ENCODE peak calls at places on chromosomes 5 and 9, in four cellular contexts. Q is A549, X is esophagus squamous epithelium, P is cardiac fibroblast. J is an unnamed sample.

GRCh38 chr5:147567917-147568598 is 58.2 kb upstream of the DPYSL3 start:
- DNase-seq in Q (peak), X (no peak), P (peak), J (no peak)

GRCh38 chr9:21683484-21684175 is 118.8 kb upstream of the MTAP start:
- DNase-seq in Q (no peak), X (no peak), P (peak), J (no peak)

GRCh38 chr5:158563774-158564390 is 535.8 kb downstream of the EBF1 start:
- DNase-seq in Q (no peak), X (no peak), P (no peak), J (no peak)

GRCh38 chr9:129235041-129235930 is 57.2 kb upstream of the IER5L start:
- DNase-seq in Q (no peak), X (no peak), P (no peak), J (no peak)

GRCh38 chr9:105290401-105290800 is 46.0 kb downstream of the SLC44A1 start:
- DNase-seq in Q (no peak), X (no peak), P (peak), J (no peak)

GRCh38 chr5:166358127-166358840 is 1933.2 kb upstream of the WWC1 start:
- DNase-seq in Q (no peak), X (no peak), P (peak), J (no peak)

GRCh38 chr5:67636091-67636490 is 439.5 kb upstream of the CD180 start:
- DNase-seq in Q (no peak), X (no peak), P (peak), J (peak)

GRCh38 chr5:149367249-149367971 is 9.6 kb downstream of the PCYOX1L start:
- DNase-seq in Q (peak), X (no peak), P (peak), J (peak)

GRCh38 chr5:83776437-83777031 is 55.9 kb upstream of the HAPLN1 start:
- DNase-seq in Q (no peak), X (no peak), P (peak), J (no peak)

GRCh38 chr5:8884029-8884428 is 661.8 kb downstream of the SEMA5A start:
- DNase-seq in Q (no peak), X (no peak), P (no peak), J (no peak)

GRCh38 chr9:131986576-131986975 is 93.1 kb downstream of the MED27 start:
- DNase-seq in Q (no peak), X (no peak), P (no peak), J (no peak)

GRCh38 chr9:137372693-137373610 is 50.0 kb downstream of the EXD3 start:
- DNase-seq in Q (no peak), X (no peak), P (no peak), J (no peak)

GRCh38 chr5:73606206-73606753 is 19.7 kb upstream of the ARHGEF28 start:
- DNase-seq in Q (no peak), X (no peak), P (peak), J (no peak)

GRCh38 chr9:95368377-95369160 is 51.1 kb upstream of the FANCC start:
- DNase-seq in Q (no peak), X (no peak), P (no peak), J (no peak)

GRCh38 chr9:76835571-76836283 is 70.2 kb downstream of the PRUNE2 start:
- DNase-seq in Q (peak), X (no peak), P (peak), J (no peak)
- H3K4me3 ChIP-seq in Q (no peak), X (no peak), P (no peak), J (no peak)

GRCh38 chr9:75858497-75859092 is 31.9 kb upstream of the PCSK5 start:
- DNase-seq in Q (no peak), X (no peak), P (no peak), J (no peak)

GRCh38 chr9:75852746-75853145 is 37.7 kb upstream of the PCSK5 start:
- DNase-seq in Q (no peak), X (no peak), P (no peak), J (no peak)

GRCh38 chr9:75850459-75851200 is 39.8 kb upstream of the PCSK5 start:
- DNase-seq in Q (no peak), X (no peak), P (no peak), J (no peak)

GRCh38 chr9:75851917-75852316 is 38.6 kb upstream of the PCSK5 start:
- DNase-seq in Q (no peak), X (no peak), P (no peak), J (no peak)

DNA sequence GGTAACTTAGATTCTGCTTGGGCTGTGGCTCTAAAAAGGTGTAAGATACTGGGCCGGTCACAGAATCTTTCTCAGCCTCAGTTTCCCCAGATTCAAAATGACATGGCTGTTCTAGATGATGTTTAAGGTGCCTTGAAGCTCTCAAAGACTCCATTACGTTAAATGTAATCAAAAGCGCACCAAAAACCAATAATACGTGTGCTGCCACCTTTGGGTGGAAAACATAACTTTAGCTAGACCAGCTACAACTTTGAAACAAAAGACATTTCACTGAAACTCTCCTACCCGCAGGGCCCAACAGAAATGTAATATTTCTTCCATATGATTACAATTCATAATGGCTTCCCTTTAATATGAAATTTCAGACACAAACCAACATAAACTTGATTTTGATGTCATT is 35.0 kb upstream of the PCSK5 start:
- DNase-seq in Q (peak), X (no peak), P (peak), J (peak)
- TF ChIP-seq CTCF in Q (peak), X (peak), P (peak), J (peak)

GRCh38 chr5:111774525-111774924 is 17.5 kb upstream of the NREP start:
- DNase-seq in Q (no peak), X (no peak), P (peak), J (no peak)
- H3K4me3 ChIP-seq in Q (no peak), X (no peak), P (no peak), J (no peak)

GRCh38 chr5:178460174-178460573 is 130.0 kb downstream of the COL23A1 start:
- DNase-seq in Q (no peak), X (no peak), P (no peak), J (no peak)

GRCh38 chr5:178461426-178461730 is 128.8 kb downstream of the COL23A1 start:
- DNase-seq in Q (no peak), X (no peak), P (no peak), J (no peak)

GRCh38 chr5:178462846-178463245 is 127.3 kb downstream of the COL23A1 start:
- DNase-seq in Q (no peak), X (no peak), P (no peak), J (no peak)

GRCh38 chr5:178458140-178458539 is 132.1 kb downstream of the COL23A1 start:
- DNase-seq in Q (no peak), X (no peak), P (no peak), J (no peak)

DNA sequence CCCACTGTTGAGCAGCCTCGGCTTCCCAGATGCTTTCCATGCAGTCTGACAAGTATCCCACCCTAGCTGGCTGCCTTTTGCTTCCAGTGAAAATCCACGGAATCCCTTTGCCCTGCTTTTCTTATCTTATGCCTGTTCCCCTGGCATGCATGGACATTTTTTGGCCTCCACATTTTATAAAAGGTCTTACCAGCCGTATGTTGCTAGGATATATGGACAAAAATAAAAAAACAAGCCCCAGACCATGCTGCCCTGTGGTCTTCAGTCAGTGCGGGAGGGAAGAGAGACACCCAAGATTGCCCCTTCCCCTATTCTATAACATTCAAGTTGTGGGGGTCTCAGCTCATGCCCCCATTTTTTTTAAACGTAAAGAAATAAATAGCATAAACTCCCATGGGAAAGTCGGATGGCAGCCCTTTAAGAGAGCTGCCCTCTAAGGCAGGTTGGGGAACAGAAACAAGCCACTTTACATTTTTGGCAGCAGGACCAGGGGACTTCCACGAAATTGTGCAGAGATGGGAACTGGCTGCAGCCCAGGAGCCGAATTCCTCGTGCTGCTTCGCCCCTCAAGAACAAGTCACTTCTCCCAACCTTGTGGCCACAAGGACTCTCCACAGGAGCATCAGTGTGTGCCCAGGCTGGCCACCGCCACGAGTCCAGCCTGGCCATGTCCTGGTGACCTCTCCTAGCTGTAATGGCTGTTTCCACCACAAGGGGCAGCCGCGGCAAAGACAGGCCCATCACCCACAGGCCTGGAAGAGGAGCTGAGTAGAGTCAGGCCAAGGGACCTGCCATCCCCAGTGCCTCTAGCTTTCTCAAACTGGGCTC is 129.4 kb downstream of the COL23A1 start:
- DNase-seq in Q (peak), X (no peak), P (peak), J (peak)
- TF ChIP-seq CTCF in Q (no peak), X (peak), P (peak), J (peak)

GRCh38 chr5:1864896-1865440 is 17.8 kb downstream of the IRX4 start:
- DNase-seq in Q (no peak), X (no peak), P (no peak), J (no peak)
- H3K4me3 ChIP-seq in Q (no peak), X (no peak), P (no peak), J (no peak)

GRCh38 chr9:109068764-109069163 is 51.0 kb downstream of the TMEM245 start:
- DNase-seq in Q (no peak), X (no peak), P (no peak), J (no peak)

GRCh38 chr9:109064963-109065701 is 51.8 kb upstream of the CTNNAL1 start:
- DNase-seq in Q (peak), X (no peak), P (no peak), J (no peak)

GRCh38 chr9:109060235-109060634 is 46.9 kb upstream of the CTNNAL1 start:
- DNase-seq in Q (no peak), X (no peak), P (no peak), J (no peak)

GRCh38 chr9:109062543-109062942 is 49.2 kb upstream of the CTNNAL1 start:
- DNase-seq in Q (no peak), X (no peak), P (peak), J (no peak)

DNA sequence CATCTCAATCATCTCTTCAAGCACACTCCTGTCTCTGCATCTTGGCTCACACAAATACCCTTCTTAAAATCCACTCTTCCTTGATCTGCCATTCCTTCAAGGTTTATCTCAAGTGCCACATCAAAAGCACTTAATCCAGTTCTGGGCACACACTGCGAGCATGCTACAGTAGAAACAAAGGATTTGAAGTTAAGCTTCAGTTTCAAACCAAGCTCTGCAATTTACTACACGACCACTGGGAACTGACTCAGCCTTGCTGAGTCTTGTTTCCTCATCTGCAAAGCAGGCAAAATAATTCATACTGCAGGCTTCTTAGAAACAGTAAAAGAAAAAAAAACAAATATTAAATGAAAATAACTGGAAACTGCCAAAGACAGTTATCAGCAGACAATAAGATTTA is 50.5 kb upstream of the CTNNAL1 start:
- DNase-seq in Q (no peak), X (no peak), P (peak), J (no peak)
- TF ChIP-seq CTCF in Q (no peak), X (no peak), P (no peak), J (no peak)

GRCh38 chr5:172175263-172175719 is 12.7 kb downstream of the STK10 start:
- DNase-seq in Q (no peak), X (peak), P (no peak), J (no peak)
- H3K4me3 ChIP-seq in Q (no peak), X (no peak), P (no peak), J (no peak)

DNA sequence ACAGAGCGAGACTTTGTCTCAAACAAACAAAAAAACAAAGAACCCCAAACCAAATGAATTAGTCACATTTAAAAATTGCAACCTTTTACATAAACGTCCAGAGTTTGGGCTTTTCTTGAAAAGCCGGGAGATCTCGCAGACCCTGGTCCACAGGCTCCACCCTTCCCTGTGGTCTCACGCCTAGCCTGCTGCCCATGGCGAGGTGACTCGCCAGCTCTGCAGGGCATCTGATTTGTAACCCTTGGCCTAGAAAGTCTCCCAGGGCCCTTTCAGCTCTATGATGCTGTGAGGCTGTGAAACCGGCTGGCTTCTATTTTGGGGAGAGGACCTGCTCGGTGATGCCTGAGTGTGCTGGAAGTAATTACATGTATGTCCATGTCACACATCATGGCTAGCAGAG is 44.7 kb upstream of the PHYKPL start:
- DNase-seq in Q (no peak), X (no peak), P (no peak), J (no peak)
- TF ChIP-seq CTCF in Q (no peak), X (no peak), P (no peak), J (no peak)

GRCh38 chr5:93583799-93584530 is 943 bp downstream of the NR2F1 start:
- DNase-seq in Q (peak), X (no peak), P (peak), J (no peak)
- H3K4me3 ChIP-seq in Q (peak), X (peak), P (peak), J (peak)